ENCODE peak calls at places on chromosome 13, in five cellular contexts. One of them, this sample, is unnamed.

GRCh38 chr13:32105653-32106313 is 74.2 kb downstream of the FRY start:
- DNase-seq in A172: no peak
- DNase-seq in left cardiac atrium: no peak
- DNase-seq in stimulated activated CD4-positive, alpha-beta T cell treated with anti-CD3 and anti-CD28 coated beads, Interleukin-15, amount 100 ng/mL, for 1 hour: no peak
- DNase-seq in iris pigment epithelial cell: no peak
- DNase-seq in this sample: no peak

GRCh38 chr13:92843549-92843948 is 383.1 kb upstream of the GPC6 start:
- DNase-seq in A172: peak
- DNase-seq in left cardiac atrium: no peak
- DNase-seq in stimulated activated CD4-positive, alpha-beta T cell treated with anti-CD3 and anti-CD28 coated beads, Interleukin-15, amount 100 ng/mL, for 1 hour: no peak
- DNase-seq in iris pigment epithelial cell: peak
- DNase-seq in this sample: no peak

GRCh38 chr13:37313383-37313782 is 207.9 kb upstream of the CSNK1A1L start:
- DNase-seq in iris pigment epithelial cell: peak
- DNase-seq in stimulated activated CD4-positive, alpha-beta T cell treated with anti-CD3 and anti-CD28 coated beads, Interleukin-15, amount 100 ng/mL, for 1 hour: no peak
- DNase-seq in A172: no peak
- DNase-seq in left cardiac atrium: no peak
- DNase-seq in this sample: no peak

GRCh38 chr13:73325351-73326214 is 266.8 kb downstream of the KLF5 start:
- DNase-seq in iris pigment epithelial cell: peak
- DNase-seq in stimulated activated CD4-positive, alpha-beta T cell treated with anti-CD3 and anti-CD28 coated beads, Interleukin-15, amount 100 ng/mL, for 1 hour: no peak
- DNase-seq in A172: peak
- DNase-seq in left cardiac atrium: no peak
- DNase-seq in this sample: no peak

GRCh38 chr13:46146898-46147297 is 35.1 kb downstream of the LCP1 start:
- DNase-seq in left cardiac atrium: no peak
- DNase-seq in stimulated activated CD4-positive, alpha-beta T cell treated with anti-CD3 and anti-CD28 coated beads, Interleukin-15, amount 100 ng/mL, for 1 hour: no peak
- DNase-seq in iris pigment epithelial cell: no peak
- DNase-seq in A172: no peak
- DNase-seq in this sample: no peak

GRCh38 chr13:108777421-108778420 is 148.3 kb downstream of the MYO16 start:
- DNase-seq in iris pigment epithelial cell: peak
- DNase-seq in A172: peak
- DNase-seq in stimulated activated CD4-positive, alpha-beta T cell treated with anti-CD3 and anti-CD28 coated beads, Interleukin-15, amount 100 ng/mL, for 1 hour: no peak
- DNase-seq in left cardiac atrium: no peak
- DNase-seq in this sample: no peak

GRCh38 chr13:106373989-106374572 is 161.4 kb downstream of the EFNB2 start:
- DNase-seq in stimulated activated CD4-positive, alpha-beta T cell treated with anti-CD3 and anti-CD28 coated beads, Interleukin-15, amount 100 ng/mL, for 1 hour: no peak
- DNase-seq in A172: peak
- DNase-seq in iris pigment epithelial cell: peak
- DNase-seq in left cardiac atrium: no peak
- DNase-seq in this sample: no peak

GRCh38 chr13:96093296-96094006 is 3.5 kb downstream of the HS6ST3 start:
- DNase-seq in A172: no peak
- DNase-seq in iris pigment epithelial cell: no peak
- DNase-seq in stimulated activated CD4-positive, alpha-beta T cell treated with anti-CD3 and anti-CD28 coated beads, Interleukin-15, amount 100 ng/mL, for 1 hour: no peak
- DNase-seq in left cardiac atrium: no peak
- DNase-seq in this sample: no peak

GRCh38 chr13:52665325-52665724 is 12.7 kb downstream of the SUGT1 start:
- DNase-seq in A172: peak
- DNase-seq in stimulated activated CD4-positive, alpha-beta T cell treated with anti-CD3 and anti-CD28 coated beads, Interleukin-15, amount 100 ng/mL, for 1 hour: no peak
- DNase-seq in left cardiac atrium: no peak
- DNase-seq in iris pigment epithelial cell: peak
- DNase-seq in this sample: no peak

This sample was measured in T-cell.